ENCODE peak calls at places on chromosomes 6 and 20, in ten cellular contexts. G is psoas muscle; I is sigmoid colon; V is tibial nerve; K is effector memory CD4-positive, alpha-beta T cell; Q is CD8-positive, alpha-beta memory T cell; E is lower lobe of right lung; U is ovary; P is mucosa of descending colon; W is uterus. C is an unnamed sample.

GRCh38 chr20:36645998-36646397 is at the start of gene SLA2:
- DNase-seq in G (no peak), I (no peak), V (no peak), K (peak; percentile 51), Q (peak; percentile 63), E (peak; percentile 52), U (no peak), P (peak; percentile 70), W (no peak), C (no peak)

GRCh38 chr6:128112494-128112893 is 211.6 kb upstream of the THEMIS start:
- DNase-seq in G (no peak), I (no peak), V (no peak), K (no peak), Q (no peak), E (no peak), U (no peak), P (no peak), W (no peak), C (no peak)

GRCh38 chr20:63177785-63178444 is 38.0 kb downstream of the YTHDF1 start:
- DNase-seq in G (no peak), I (no peak), V (no peak), K (no peak), Q (no peak), E (no peak), U (no peak), P (no peak), W (no peak), C (no peak)

GRCh38 chr6:50831216-50831615 is 12.5 kb downstream of the TFAP2B start:
- DNase-seq in G (no peak), I (no peak), V (no peak), K (no peak), Q (no peak), E (no peak), U (no peak), P (no peak), W (no peak), C (no peak)

GRCh38 chr6:14711704-14712397 is 534.0 kb upstream of the JARID2 start:
- DNase-seq in G (no peak), I (no peak), V (no peak), K (no peak), Q (no peak), E (no peak), U (no peak), P (no peak), W (no peak), C (no peak)

GRCh38 chr6:157602521-157603288 is 220.3 kb upstream of the SNX9 start:
- DNase-seq in G (no peak), I (no peak), V (no peak), K (no peak), Q (no peak), E (no peak), U (no peak), P (no peak), W (peak; percentile 13), C (no peak)

GRCh38 chr20:49542514-49542991 is 25.4 kb downstream of the PTGIS start:
- DNase-seq in G (no peak), I (no peak), V (no peak), K (no peak), Q (no peak), E (no peak), U (no peak), P (no peak), W (no peak), C (peak; percentile 49)

GRCh38 chr20:48147326-48147725 is 362.0 kb upstream of the SULF2 start:
- DNase-seq in G (no peak), I (no peak), V (no peak), K (no peak), Q (no peak), E (no peak), U (no peak), P (no peak), W (no peak), C (no peak)

GRCh38 chr6:155107432-155108069 is 112.4 kb downstream of the TIAM2 start:
- DNase-seq in G (no peak), I (no peak), V (no peak), K (no peak), Q (no peak), E (no peak), U (no peak), P (no peak), W (no peak), C (no peak)

GRCh38 chr20:61619751-61620150 is 367.7 kb downstream of the CDH4 start:
- DNase-seq in G (no peak), I (no peak), V (no peak), K (no peak), Q (no peak), E (no peak), U (no peak), P (no peak), W (no peak), C (no peak)

GRCh38 chr6:165962361-165962760 is 205.3 kb downstream of the TBXT start:
- DNase-seq in G (no peak), I (no peak), V (no peak), K (no peak), Q (no peak), E (no peak), U (no peak), P (no peak), W (no peak), C (no peak)

GRCh38 chr6:55882731-55883595 is 7.6 kb upstream of the BMP5 start:
- DNase-seq in G (no peak), I (no peak), V (peak; percentile 38), K (no peak), Q (no peak), E (no peak), U (no peak), P (no peak), W (no peak), C (no peak)

GRCh38 chr6:87606199-87606598 is 16.3 kb downstream of the ORC3 start:
- DNase-seq in G (no peak), I (no peak), V (no peak), K (no peak), Q (no peak), E (no peak), U (no peak), P (no peak), W (no peak), C (no peak)

GRCh38 chr6:87608802-87609201 is 18.9 kb downstream of the ORC3 start:
- DNase-seq in G (no peak), I (no peak), V (no peak), K (no peak), Q (no peak), E (no peak), U (no peak), P (no peak), W (no peak), C (no peak)
- H3K36me3 ChIP-seq in G (peaks cover 86% of the 10 kb centered on the region), I (peaks cover 75% of the 10 kb centered on the region), V (peaks cover 77% of the 10 kb centered on the region), K (peaks cover 23% of the 10 kb centered on the region), Q (peaks cover 4% of the 10 kb centered on the region), E (peaks cover 60% of the 10 kb centered on the region), U (no peaks in the 10 kb centered on the region), P (no peaks in the 10 kb centered on the region), W (no peaks in the 10 kb centered on the region), C (no peaks in the 10 kb centered on the region)

GRCh38 chr6:10434235-10434634 is 19.4 kb upstream of the TFAP2A start:
- DNase-seq in G (no peak), I (no peak), V (no peak), K (no peak), Q (no peak), E (no peak), U (no peak), P (no peak), W (no peak), C (no peak)
- H3K4me1 ChIP-seq in G (no peaks in the 10 kb centered on the region), I (no peaks in the 10 kb centered on the region), V (no peaks in the 10 kb centered on the region), K (no peaks in the 10 kb centered on the region), Q (no peaks in the 10 kb centered on the region), E (no peaks in the 10 kb centered on the region), U (no peaks in the 10 kb centered on the region), P (no peaks in the 10 kb centered on the region), W (no peaks in the 10 kb centered on the region), C (peaks cover 9% of the 10 kb centered on the region)

GRCh38 chr20:34407962-34408474 is 44.9 kb downstream of the ITCH start:
- DNase-seq in G (no peak), I (no peak), V (no peak), K (no peak), Q (no peak), E (no peak), U (no peak), P (no peak), W (no peak), C (no peak)

GRCh38 chr20:34404803-34405202 is 41.7 kb downstream of the ITCH start:
- DNase-seq in G (no peak), I (no peak), V (no peak), K (no peak), Q (no peak), E (no peak), U (no peak), P (no peak), W (no peak), C (no peak)

GRCh38 chr20:34415079-34415478 is 52.0 kb downstream of the ITCH start:
- DNase-seq in G (no peak), I (no peak), V (no peak), K (no peak), Q (no peak), E (no peak), U (no peak), P (no peak), W (no peak), C (no peak)

GRCh38 chr20:34412453-34412852 is 49.4 kb downstream of the ITCH start:
- DNase-seq in G (no peak), I (no peak), V (no peak), K (no peak), Q (no peak), E (no peak), U (no peak), P (no peak), W (no peak), C (no peak)

GRCh38 chr20:34410331-34410730 is 47.3 kb downstream of the ITCH start:
- DNase-seq in G (no peak), I (no peak), V (no peak), K (no peak), Q (no peak), E (no peak), U (no peak), P (no peak), W (no peak), C (no peak)
- H3K36me3 ChIP-seq in G (peaks cover 67% of the 10 kb centered on the region), I (peaks cover 56% of the 10 kb centered on the region), V (peaks cover 53% of the 10 kb centered on the region), K (peaks cover 29% of the 10 kb centered on the region), Q (peaks cover 26% of the 10 kb centered on the region), E (peaks cover 77% of the 10 kb centered on the region), U (no peaks in the 10 kb centered on the region), P (no peaks in the 10 kb centered on the region), W (no peaks in the 10 kb centered on the region), C (peaks cover 9% of the 10 kb centered on the region)

DNA sequence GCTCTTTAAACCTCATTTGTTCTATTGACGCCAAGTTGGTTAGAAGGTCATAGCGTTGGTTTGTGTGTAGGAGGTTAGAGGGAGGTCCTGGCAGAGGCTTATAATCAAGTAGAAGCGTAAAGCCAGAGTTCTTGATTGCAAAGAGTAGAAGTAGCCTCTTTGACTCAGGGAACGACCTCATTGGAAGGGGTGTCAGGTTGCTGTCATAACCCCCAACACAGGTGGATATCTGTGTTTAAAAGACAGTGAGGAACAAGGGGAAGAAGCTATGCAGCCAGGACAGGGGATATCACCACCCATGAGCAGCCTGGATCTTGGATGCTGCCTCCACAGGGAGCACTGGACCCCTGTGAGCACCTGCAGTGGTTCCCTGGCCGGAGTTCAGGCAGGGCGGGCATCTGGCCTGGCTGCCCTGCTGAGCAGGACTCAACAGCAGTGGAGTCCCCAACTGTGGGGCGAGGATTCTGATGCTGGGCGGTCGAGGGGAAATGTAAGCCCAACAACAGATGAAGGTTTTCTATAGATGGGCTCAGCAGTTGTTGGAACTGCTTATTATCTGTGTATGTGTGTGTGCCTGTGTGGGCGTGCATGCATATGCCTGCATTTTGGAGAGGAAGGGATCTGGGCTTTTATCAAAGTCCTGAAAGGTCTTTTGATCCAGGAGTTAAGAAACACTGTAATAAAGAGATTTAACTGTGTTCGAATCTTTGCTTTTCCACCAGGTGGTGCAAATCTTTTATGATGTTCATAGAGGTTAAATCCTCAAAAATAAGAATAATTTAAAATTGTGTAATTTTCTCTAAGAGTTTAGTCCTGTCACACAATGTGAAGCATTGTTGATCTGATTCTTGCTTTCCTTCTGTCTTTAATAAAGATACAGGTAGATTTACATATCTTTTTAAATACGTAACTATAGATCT is 27.7 kb downstream of the HIVEP1 start:
- DNase-seq in G (no peak), I (no peak), V (no peak), K (no peak), Q (no peak), E (no peak), U (no peak), P (no peak), W (no peak), C (no peak)
- H3K4me1 ChIP-seq in G (peaks cover 2% of the 10 kb centered on the region), I (peaks cover 7% of the 10 kb centered on the region), V (peaks cover 8% of the 10 kb centered on the region), K (peaks cover 12% of the 10 kb centered on the region), Q (peaks cover 30% of the 10 kb centered on the region), E (peaks cover 7% of the 10 kb centered on the region), U (no peaks in the 10 kb centered on the region), P (no peaks in the 10 kb centered on the region), W (no peaks in the 10 kb centered on the region), C (no peaks in the 10 kb centered on the region)

C was measured in Caco-2.